ENCODE peak calls at places on chromosome 19, in four cellular contexts. H is Daoy; X is activated CD8-positive, alpha-beta memory T cell treated with anti-CD3 and anti-CD28 coated beads for 4 hours; A is foreskin fibroblast. C is an unnamed sample.

GRCh38 chr19:10535613-10536012 is 8.1 kb upstream of the ATG4D start:
- DNase-seq in H (no peak), X (no peak), A (no peak), C (no peak)

GRCh38 chr19:54153731-54154326 is 5.7 kb downstream of the LENG1 start:
- DNase-seq in H (no peak), X (no peak), A (no peak), C (no peak)

GRCh38 chr19:29639086-29639485 is 26.2 kb upstream of the PLEKHF1 start:
- DNase-seq in H (no peak), X (no peak), A (no peak), C (no peak)

GRCh38 chr19:2770055-2771013 is 12.7 kb downstream of the SGTA start:
- DNase-seq in H (no peak), X (no peak), A (peak; percentile 40), C (no peak)

GRCh38 chr19:45079063-45079910 is at the start of gene GEMIN7:
- DNase-seq in H (peak; percentile 86), X (peak; percentile 54), A (peak; percentile 75), C (peak; percentile 81)

GRCh38 chr19:38917516-38917915 is 5.5 kb upstream of the CCER2 start:
- DNase-seq in H (no peak), X (no peak), A (no peak), C (no peak)

GRCh38 chr19:1673645-1674292 is 21.4 kb upstream of the TCF3 start:
- DNase-seq in H (no peak), X (no peak), A (no peak), C (no peak)

GRCh38 chr19:45670670-45671453 is 2.8 kb downstream of the GIPR start:
- DNase-seq in H (peak; percentile 83), X (no peak), A (peak; percentile 44), C (peak; percentile 88)

GRCh38 chr19:46970815-46971214 is 48.8 kb upstream of the NPAS1 start:
- DNase-seq in H (peak; percentile 92), X (no peak), A (peak; percentile 97), C (no peak)

GRCh38 chr19:12052571-12053169 is at the start of gene ZNF878:
- DNase-seq in H (peak; percentile 94), X (no peak), A (peak; percentile 75), C (peak; percentile 92)

GRCh38 chr19:41993612-41994483 is at the start of gene ATP1A3:
- DNase-seq in H (peak; percentile 83), X (peak; percentile 27), A (peak; percentile 40), C (peak; percentile 59)

GRCh38 chr19:53881482-53882390 is at the start of gene PRKCG:
- DNase-seq in H (peak; percentile 66), X (no peak), A (no peak), C (peak; percentile 77)

GRCh38 chr19:28313633-28314032 is 899.3 kb downstream of the UQCRFS1 start:
- DNase-seq in H (peak; percentile 95), X (no peak), A (peak; percentile 86), C (peak; percentile 28)

GRCh38 chr19:18090545-18091216 is 3.9 kb upstream of the IL12RB1 start:
- DNase-seq in H (no peak), X (no peak), A (peak; percentile 31), C (no peak)

GRCh38 chr19:16064209-16064889 is 11.9 kb upstream of the TPM4 start:
- DNase-seq in H (no peak), X (no peak), A (no peak), C (no peak)

GRCh38 chr19:55340784-55341147 is 1.1 kb downstream of the KMT5C start:
- DNase-seq in H (peak; percentile 39), X (no peak), A (no peak), C (no peak)

GRCh38 chr19:20271215-20271926 is 104.4 kb downstream of the ZNF486 start:
- DNase-seq in H (no peak), X (no peak), A (no peak), C (no peak)

GRCh38 chr19:41025871-41026270 is 34.8 kb downstream of the CYP2B6 start:
- DNase-seq in H (peak; percentile 25), X (no peak), A (no peak), C (no peak)

GRCh38 chr19:46133101-46133627 is 8.7 kb upstream of the IGFL3 start:
- DNase-seq in H (peak; percentile 80), X (no peak), A (peak; percentile 80), C (peak; percentile 97)

GRCh38 chr19:53290758-53291549 is 23.4 kb upstream of the VN1R4 start:
- DNase-seq in H (no peak), X (no peak), A (no peak), C (no peak)

GRCh38 chr19:16822648-16823047 is 6.5 kb upstream of the SIN3B start:
- DNase-seq in H (no peak), X (no peak), A (no peak), C (no peak)

GRCh38 chr19:21593934-21594844 is 88.8 kb downstream of the ZNF429 start:
- DNase-seq in H (no peak), X (no peak), A (no peak), C (no peak)

GRCh38 chr19:15421726-15422260 is 3.0 kb upstream of the AKAP8L start:
- DNase-seq in H (no peak), X (no peak), A (no peak), C (no peak)

GRCh38 chr19:45076029-45076850 is at the start of gene ZNF296:
- DNase-seq in H (peak; percentile 73), X (peak; percentile 58), A (peak; percentile 65), C (peak; percentile 92)

GRCh38 chr19:36605839-36606478 is 846 bp downstream of the ZNF382 start:
- DNase-seq in H (no peak), X (peak; percentile 2), A (no peak), C (no peak)

C was measured in SW480.